ENCODE peak calls at places on chromosomes 13 and 19, in five cellular contexts. M is pulmonary artery endothelial cell, W is AG20443, A is gastrocnemius medialis, S is tibial artery. N is an unnamed sample.

GRCh38 chr19:19445911-19446361 is 40.5 kb downstream of the GATAD2A start:
- DNase-seq in M (no peak), W (no peak), A (no peak), S (no peak), N (no peak)

GRCh38 chr19:6423499-6424189 is 967 bp downstream of the KHSRP start:
- DNase-seq in M (no peak), W (peak; percentile 79), A (no peak), S (no peak), N (peak; percentile 85)

GRCh38 chr13:113005076-113005865 is 36.3 kb downstream of the MCF2L start:
- DNase-seq in M (no peak), W (no peak), A (no peak), S (no peak), N (no peak)

GRCh38 chr13:59483441-59484116 is 680.1 kb downstream of the DIAPH3 start:
- DNase-seq in M (no peak), W (peak; percentile 51), A (no peak), S (no peak), N (no peak)

GRCh38 chr19:16330811-16331690 is 6.4 kb downstream of the KLF2 start:
- DNase-seq in M (no peak), W (no peak), A (no peak), S (no peak), N (no peak)

GRCh38 chr19:13143135-13143534 is 7.0 kb downstream of the STX10 start:
- DNase-seq in M (no peak), W (no peak), A (no peak), S (no peak), N (no peak)

GRCh38 chr13:23673867-23674605 is 103.8 kb downstream of the TNFRSF19 start:
- DNase-seq in M (no peak), W (no peak), A (no peak), S (no peak), N (no peak)

GRCh38 chr19:12647490-12648071 is 19.0 kb downstream of the MAN2B1 start:
- DNase-seq in M (no peak), W (peak; percentile 84), A (peak; percentile 62), S (no peak), N (no peak)

GRCh38 chr13:25037057-25037813 is 58.7 kb upstream of the PABPC3 start:
- DNase-seq in M (peak; percentile 5), W (peak; percentile 67), A (no peak), S (no peak), N (peak; percentile 38)

GRCh38 chr13:23868521-23868920 is 20.7 kb downstream of the MIPEP start:
- DNase-seq in M (no peak), W (peak; percentile 22), A (no peak), S (no peak), N (no peak)

GRCh38 chr19:52748336-52748950 is 13.6 kb upstream of the ZNF611 start:
- DNase-seq in M (peak; percentile 7), W (peak; percentile 43), A (peak; percentile 12), S (peak; percentile 25), N (peak; percentile 44)

GRCh38 chr19:34713262-34713637 is 20.8 kb upstream of the ZNF181 start:
- DNase-seq in M (no peak), W (no peak), A (no peak), S (no peak), N (no peak)

GRCh38 chr13:26813626-26814348 is 53.2 kb upstream of the GPR12 start:
- DNase-seq in M (no peak), W (no peak), A (no peak), S (no peak), N (no peak)

GRCh38 chr13:65985632-65986031 is 1244.5 kb downstream of the PCDH9 start:
- DNase-seq in M (no peak), W (no peak), A (no peak), S (no peak), N (no peak)

GRCh38 chr19:57398868-57399267 is 9.2 kb downstream of the ZNF548 start:
- DNase-seq in M (no peak), W (no peak), A (no peak), S (no peak), N (no peak)

GRCh38 chr19:23436944-23437343 is 41.7 kb upstream of the ZNF91 start:
- DNase-seq in M (no peak), W (no peak), A (no peak), S (no peak), N (no peak)

GRCh38 chr13:52452470-52452869 is 2.0 kb upstream of the VPS36 start:
- DNase-seq in M (no peak), W (no peak), A (no peak), S (no peak), N (no peak)

GRCh38 chr13:113947321-113948033 is 26.4 kb downstream of the C13orf46 start:
- DNase-seq in M (no peak), W (peak; percentile 88), A (peak; percentile 62), S (peak; percentile 68), N (peak; percentile 77)

GRCh38 chr19:8526345-8527062 is 12.5 kb upstream of the ZNF414 start:
- DNase-seq in M (peak; percentile 74), W (peak; percentile 94), A (peak; percentile 70), S (peak; percentile 87), N (peak; percentile 90)

GRCh38 chr13:57557979-57558529 is 73.5 kb upstream of the PCDH17 start:
- DNase-seq in M (no peak), W (no peak), A (no peak), S (no peak), N (no peak)

GRCh38 chr13:36084131-36084530 is 47.1 kb downstream of the DCLK1 start:
- DNase-seq in M (no peak), W (no peak), A (no peak), S (no peak), N (no peak)

GRCh38 chr19:37074111-37074510 is 4.1 kb upstream of the ZNF420 start:
- DNase-seq in M (no peak), W (no peak), A (no peak), S (no peak), N (no peak)

GRCh38 chr13:109666656-109667448 is 119.5 kb downstream of the IRS2 start:
- DNase-seq in M (no peak), W (peak; percentile 69), A (no peak), S (no peak), N (peak; percentile 19)

GRCh38 chr13:67128148-67128547 is 102.0 kb downstream of the PCDH9 start:
- DNase-seq in M (no peak), W (no peak), A (no peak), S (no peak), N (no peak)

GRCh38 chr13:94305033-94305432 is 174.4 kb downstream of the DCT start:
- DNase-seq in M (no peak), W (no peak), A (no peak), S (no peak), N (no peak)

GRCh38 chr19:17448190-17448967 is at the start of gene TMEM221:
- DNase-seq in M (no peak), W (peak; percentile 84), A (peak; percentile 24), S (peak; percentile 47), N (peak; percentile 72)

GRCh38 chr13:21625366-21625765 is 21.4 kb upstream of the MICU2 start:
- DNase-seq in M (no peak), W (peak; percentile 68), A (no peak), S (no peak), N (peak; percentile 45)

GRCh38 chr19:2049741-2050348 is 1.2 kb downstream of the MKNK2 start:
- DNase-seq in M (no peak), W (peak; percentile 67), A (peak; percentile 95), S (peak; percentile 88), N (peak; percentile 69)

GRCh38 chr19:42129399-42130253 is 2.6 kb downstream of the POU2F2 start:
- DNase-seq in M (no peak), W (peak; percentile 89), A (peak; percentile 35), S (peak; percentile 65), N (no peak)

GRCh38 chr13:49330546-49330864 is 82.8 kb downstream of the CDADC1 start:
- DNase-seq in M (no peak), W (no peak), A (no peak), S (no peak), N (no peak)

GRCh38 chr13:21668665-21669599 is 1.9 kb upstream of the FGF9 start:
- DNase-seq in M (no peak), W (peak; percentile 74), A (no peak), S (peak; percentile 38), N (no peak)

GRCh38 chr13:97621631-97622030 is 187.7 kb downstream of the RAP2A start:
- DNase-seq in M (no peak), W (no peak), A (no peak), S (no peak), N (no peak)

GRCh38 chr19:10271543-10272086 is 695 bp downstream of the ICAM1 start:
- DNase-seq in M (no peak), W (peak; percentile 25), A (no peak), S (no peak), N (peak; percentile 23)

GRCh38 chr13:44971656-44972595 is 17.3 kb downstream of the NUFIP1 start:
- DNase-seq in M (no peak), W (no peak), A (peak; percentile 49), S (no peak), N (no peak)

GRCh38 chr13:22062478-22063205 is 391.8 kb downstream of the FGF9 start:
- DNase-seq in M (no peak), W (peak; percentile 67), A (no peak), S (no peak), N (no peak)

GRCh38 chr13:99012539-99012938 is 34.7 kb upstream of the DOCK9 start:
- DNase-seq in M (no peak), W (no peak), A (no peak), S (no peak), N (no peak)

GRCh38 chr19:944663-945241 is 18.9 kb downstream of the ARID3A start:
- DNase-seq in M (no peak), W (no peak), A (no peak), S (no peak), N (no peak)

GRCh38 chr13:100514788-100515409 is 73.7 kb downstream of the GGACT start:
- DNase-seq in M (peak; percentile 29), W (peak; percentile 94), A (peak; percentile 64), S (peak; percentile 74), N (peak; percentile 95)

GRCh38 chr19:42287017-42287825 is 14.7 kb upstream of the PRR19 start:
- DNase-seq in M (no peak), W (no peak), A (no peak), S (no peak), N (no peak)

GRCh38 chr13:80363890-80364503 is 23.1 kb upstream of the SPRY2 start:
- DNase-seq in M (no peak), W (peak; percentile 40), A (no peak), S (no peak), N (peak; percentile 40)

N was measured in hepatic stellate cell.